ENCODE peak calls at places on chromosomes 16 and 17, in six cellular contexts. M is T-helper 2 cell, I is foreskin melanocyte, L is fibroblast of the aortic adventitia, H is Kasumi-1, U is left cardiac atrium. Z is an unnamed sample.

GRCh38 chr16:10921536-10922327 is 20.5 kb downstream of the DEXI start:
- DNase-seq in M (no peak), I (no peak), L (peak), H (no peak), U (peak), Z (no peak)

GRCh38 chr17:1490643-1491405 is 1.7 kb downstream of the MYO1C start:
- DNase-seq in M (peak), I (no peak), L (peak), H (peak), U (peak), Z (peak)

GRCh38 chr17:82648761-82649474 is 674 bp upstream of the WDR45B start:
- DNase-seq in M (no peak), I (no peak), L (no peak), H (peak), U (peak), Z (no peak)

GRCh38 chr17:47956818-47957590 is 679 bp downstream of the PRR15L start:
- DNase-seq in M (no peak), I (no peak), L (no peak), H (no peak), U (no peak), Z (no peak)

GRCh38 chr17:6072157-6072556 is 2.0 kb downstream of the WSCD1 start:
- DNase-seq in M (no peak), I (no peak), L (no peak), H (no peak), U (no peak), Z (no peak)

GRCh38 chr16:65660390-65660789 is 538.5 kb upstream of the CDH11 start:
- DNase-seq in M (no peak), I (no peak), L (peak), H (no peak), U (no peak), Z (no peak)

GRCh38 chr17:57357392-57357784 is 101.1 kb downstream of the MSI2 start:
- DNase-seq in M (no peak), I (no peak), L (no peak), H (no peak), U (peak), Z (no peak)

GRCh38 chr17:40612510-40613244 is 34.9 kb downstream of the SMARCE1 start:
- DNase-seq in M (peak), I (no peak), L (no peak), H (no peak), U (no peak), Z (peak)

GRCh38 chr17:31369266-31369665 is 22.2 kb upstream of the RAB11FIP4 start:
- DNase-seq in M (no peak), I (peak), L (peak), H (no peak), U (no peak), Z (no peak)

GRCh38 chr16:11085025-11085485 is 140.7 kb downstream of the CLEC16A start:
- DNase-seq in M (no peak), I (no peak), L (no peak), H (no peak), U (no peak), Z (no peak)

GRCh38 chr17:57518587-57519118 is 226.4 kb downstream of the CCDC182 start:
- DNase-seq in M (no peak), I (no peak), L (no peak), H (no peak), U (peak), Z (no peak)

GRCh38 chr17:50830994-50831393 is 4.4 kb upstream of the WFIKKN2 start:
- DNase-seq in M (no peak), I (no peak), L (no peak), H (no peak), U (no peak), Z (no peak)

GRCh38 chr17:77721823-77722160 is 236.7 kb upstream of the TNRC6C start:
- DNase-seq in M (no peak), I (no peak), L (no peak), H (no peak), U (no peak), Z (no peak)

GRCh38 chr17:16987830-16988601 is 16.1 kb upstream of the TNFRSF13B start:
- DNase-seq in M (peak), I (no peak), L (peak), H (peak), U (peak), Z (no peak)

GRCh38 chr16:12573730-12574383 is 229.8 kb downstream of the CPPED1 start:
- DNase-seq in M (peak), I (peak), L (peak), H (peak), U (peak), Z (no peak)

GRCh38 chr16:49492090-49492801 is 118.6 kb downstream of the C16orf78 start:
- DNase-seq in M (peak), I (no peak), L (peak), H (peak), U (peak), Z (no peak)

GRCh38 chr16:50699345-50700159 is 6.1 kb downstream of the NOD2 start:
- DNase-seq in M (peak), I (no peak), L (no peak), H (no peak), U (no peak), Z (no peak)

Z was measured in T follicular helper cell.